ENCODE peak calls at places on chromosomes 3 and 15, in nine cellular contexts. F, S, T, G, A, L, Q, V and H are unnamed samples.

GRCh38 chr3:48477959-48478480 is 26.0 kb downstream of the SHISA5 start:
- DNase-seq in F (no peak), V (no peak), G (no peak), L (no peak), S (no peak), A (no peak), Q (no peak), T (no peak), H (no peak)

GRCh38 chr3:128369881-128370642 is 96.6 kb downstream of the DNAJB8 start:
- DNase-seq in F (no peak), V (no peak), T (peak; percentile 19), S (no peak), Q (no peak), A (no peak), L (no peak), G (no peak), H (peak; percentile 37)

GRCh38 chr15:77819271-77819806 is 186.6 kb upstream of the LINGO1 start:
- DNase-seq in S (peak; percentile 27), L (no peak), T (no peak), F (no peak), Q (no peak), V (no peak), G (no peak), A (no peak), H (no peak)

GRCh38 chr15:31469801-31470545 is 143.3 kb downstream of the KLF13 start:
- DNase-seq in S (no peak), Q (no peak), L (no peak), F (no peak), V (no peak), G (no peak), A (no peak), T (no peak), H (no peak)

GRCh38 chr15:67142142-67143092 is 77.0 kb downstream of the SMAD3 start:
- DNase-seq in L (no peak), S (peak; percentile 77), F (peak; percentile 85), G (peak; percentile 60), Q (peak; percentile 87), A (no peak), V (peak; percentile 67), T (no peak), H (no peak)

GRCh38 chr3:24161841-24162240 is 216.8 kb downstream of the NR1D2 start:
- DNase-seq in A (no peak), L (no peak), V (no peak), Q (peak; percentile 76), G (no peak), T (no peak), F (peak; percentile 55), S (no peak), H (no peak)

GRCh38 chr15:49187537-49188245 is 17.6 kb downstream of the GALK2 start:
- DNase-seq in G (no peak), Q (peak; percentile 47), S (no peak), F (peak; percentile 57), T (no peak), L (no peak), V (peak; percentile 57), A (no peak), H (no peak)

GRCh38 chr15:59622289-59622688 is 10.7 kb downstream of the GCNT3 start:
- DNase-seq in T (no peak), F (peak; percentile 60), S (peak; percentile 77), L (peak; percentile 54), V (peak; percentile 62), G (no peak), Q (peak; percentile 45), A (no peak), H (no peak)

GRCh38 chr3:189513281-189514151 is 117.7 kb upstream of the TP63 start:
- DNase-seq in F (no peak), G (no peak), A (no peak), S (no peak), T (no peak), Q (no peak), V (peak; percentile 39), L (no peak), H (no peak)

GRCh38 chr3:135896613-135897012 is 68.9 kb upstream of the PPP2R3A start:
- DNase-seq in G (no peak), Q (peak; percentile 70), L (no peak), F (no peak), A (no peak), V (peak; percentile 97), T (no peak), S (peak; percentile 54), H (no peak)

GRCh38 chr3:66797916-66798560 is 200.1 kb upstream of the KBTBD8 start:
- DNase-seq in F (peak; percentile 77), T (peak; percentile 31), V (peak; percentile 82), G (peak; percentile 29), L (no peak), S (no peak), Q (peak; percentile 48), A (no peak), H (no peak)

GRCh38 chr15:51401872-51402517 is 60.5 kb downstream of the GLDN start:
- DNase-seq in L (no peak), T (peak; percentile 38), A (no peak), V (peak; percentile 33), S (peak; percentile 70), F (peak; percentile 40), Q (peak; percentile 22), G (peak; percentile 18), H (no peak)

GRCh38 chr15:96392380-96393208 is 62.1 kb downstream of the NR2F2 start:
- DNase-seq in L (no peak), V (peak; percentile 34), S (no peak), T (no peak), F (peak; percentile 18), Q (peak; percentile 27), G (no peak), A (no peak), H (no peak)

GRCh38 chr15:92409006-92409405 is 15.3 kb downstream of the ST8SIA2 start:
- DNase-seq in G (no peak), Q (no peak), L (no peak), F (no peak), A (no peak), V (no peak), S (no peak), T (no peak), H (no peak)

GRCh38 chr15:43253431-43254403 is 13.0 kb downstream of the TGM5 start:
- DNase-seq in F (peak; percentile 57), V (peak; percentile 99), T (no peak), A (no peak), L (no peak), S (peak; percentile 90), Q (peak; percentile 30), G (no peak), H (no peak)

GRCh38 chr3:165837058-165837525 is at the start of gene BCHE:
- DNase-seq in G (peak; percentile 23), L (no peak), S (peak; percentile 36), Q (no peak), A (no peak), V (peak; percentile 60), T (peak; percentile 20), F (peak; percentile 34), H (no peak)

GRCh38 chr3:127144631-127145030 is 48.3 kb upstream of the PRR23E start:
- DNase-seq in A (no peak), T (no peak), S (no peak), V (no peak), L (no peak), G (no peak), Q (no peak), F (no peak), H (no peak)

GRCh38 chr3:73622135-73622534 is 2.6 kb downstream of the PDZRN3 start:
- DNase-seq in T (peak; percentile 78), Q (peak; percentile 58), S (no peak), V (peak; percentile 12), L (no peak), G (peak; percentile 44), F (no peak), A (no peak), H (peak; percentile 17)